ENCODE peak calls at places on chromosomes 11 and 22, in eight cellular contexts. S, Y, H, O, F, Q, R and A are unnamed samples.

GRCh38 chr11:11577246-11577855 is 44.5 kb downstream of the GALNT18 start:
- DNase-seq in Y (no peak), F (no peak), R (no peak), O (no peak), S (no peak), H (no peak), Q (peak; percentile 4), A (peak; percentile 15)

GRCh38 chr11:12958984-12959383 is 50.1 kb upstream of the RASSF10 start:
- DNase-seq in O (no peak), R (no peak), H (no peak), Y (no peak), F (no peak), Q (no peak), S (no peak), A (no peak)

GRCh38 chr11:72751293-72752087 is 718 bp downstream of the ARAP1 start:
- DNase-seq in R (no peak), H (no peak), Q (no peak), O (peak; percentile 24), Y (no peak), S (no peak), F (no peak), A (no peak)

GRCh38 chr11:2990617-2991476 is 1.3 kb downstream of the NAP1L4 start:
- DNase-seq in Q (no peak), F (no peak), Y (no peak), S (no peak), O (no peak), R (no peak), H (no peak), A (no peak)

GRCh38 chr11:73152086-73152853 is 10.2 kb upstream of the FCHSD2 start:
- DNase-seq in H (no peak), Y (no peak), O (no peak), F (no peak), Q (no peak), S (no peak), R (no peak), A (no peak)

GRCh38 chr22:24503137-24503850 is 8.2 kb downstream of the UPB1 start:
- DNase-seq in O (peak; percentile 53), F (no peak), H (no peak), Y (peak; percentile 33), S (peak; percentile 64), Q (peak; percentile 80), R (no peak), A (peak; percentile 65)

GRCh38 chr11:83702795-83703194 is 416.6 kb upstream of the CCDC90B start:
- DNase-seq in S (no peak), F (no peak), Y (no peak), R (no peak), H (no peak), Q (no peak), O (no peak), A (no peak)

GRCh38 chr11:68813778-68814177 is 27.9 kb downstream of the CPT1A start:
- DNase-seq in O (no peak), H (no peak), Y (no peak), S (no peak), R (no peak), Q (no peak), F (no peak), A (no peak)

GRCh38 chr11:57458410-57459111 is 1.8 kb upstream of the RTN4RL2 start:
- DNase-seq in H (no peak), Y (no peak), Q (no peak), R (no peak), S (peak; percentile 61), F (no peak), O (peak; percentile 59), A (peak; percentile 31)

GRCh38 chr11:57458060-57458409 is 2.3 kb upstream of the RTN4RL2 start:
- DNase-seq in F (no peak), Q (no peak), S (no peak), Y (no peak), H (no peak), R (no peak), O (peak; percentile 37), A (no peak)

GRCh38 chr11:57459112-57460016 is 964 bp upstream of the RTN4RL2 start:
- DNase-seq in Q (no peak), F (no peak), R (no peak), H (no peak), O (peak; percentile 12), S (no peak), Y (no peak), A (no peak)

GRCh38 chr11:57456960-57457642 is 3.2 kb upstream of the RTN4RL2 start:
- DNase-seq in Y (peak; percentile 65), F (no peak), H (peak; percentile 84), O (peak; percentile 90), R (no peak), S (peak; percentile 92), Q (peak; percentile 88), A (peak; percentile 89)

GRCh38 chr11:57457643-57458023 is 2.7 kb upstream of the RTN4RL2 start:
- DNase-seq in Q (no peak), O (no peak), R (no peak), S (no peak), H (no peak), Y (no peak), F (no peak), A (no peak)
- TF ChIP-seq CTCF in Q (no peak), O (peak; percentile 28), R (no peak), S (peak; percentile 3), H (no peak), Y (no peak), F (no peak), A (no peak)

GRCh38 chr11:1761857-1762536 is 1.7 kb downstream of the CTSD start:
- DNase-seq in S (peak; percentile 48), R (no peak), F (no peak), Q (no peak), Y (no peak), O (no peak), H (peak; percentile 42), A (no peak)

GRCh38 chr11:1760351-1761109 is 3.2 kb downstream of the CTSD start:
- DNase-seq in H (peak; percentile 95), F (no peak), R (no peak), Y (no peak), S (peak; percentile 92), O (peak; percentile 87), Q (peak; percentile 72), A (no peak)

GRCh38 chr11:1759851-1760220 is 3.9 kb downstream of the CTSD start:
- DNase-seq in Y (no peak), O (no peak), Q (no peak), F (no peak), S (peak; percentile 54), H (no peak), R (no peak), A (no peak)

GRCh38 chr11:1762537-1763302 is 1.0 kb downstream of the CTSD start:
- DNase-seq in R (no peak), Y (no peak), S (peak; percentile 73), O (peak; percentile 80), H (peak; percentile 94), Q (peak; percentile 39), F (no peak), A (peak; percentile 56)

DNA sequence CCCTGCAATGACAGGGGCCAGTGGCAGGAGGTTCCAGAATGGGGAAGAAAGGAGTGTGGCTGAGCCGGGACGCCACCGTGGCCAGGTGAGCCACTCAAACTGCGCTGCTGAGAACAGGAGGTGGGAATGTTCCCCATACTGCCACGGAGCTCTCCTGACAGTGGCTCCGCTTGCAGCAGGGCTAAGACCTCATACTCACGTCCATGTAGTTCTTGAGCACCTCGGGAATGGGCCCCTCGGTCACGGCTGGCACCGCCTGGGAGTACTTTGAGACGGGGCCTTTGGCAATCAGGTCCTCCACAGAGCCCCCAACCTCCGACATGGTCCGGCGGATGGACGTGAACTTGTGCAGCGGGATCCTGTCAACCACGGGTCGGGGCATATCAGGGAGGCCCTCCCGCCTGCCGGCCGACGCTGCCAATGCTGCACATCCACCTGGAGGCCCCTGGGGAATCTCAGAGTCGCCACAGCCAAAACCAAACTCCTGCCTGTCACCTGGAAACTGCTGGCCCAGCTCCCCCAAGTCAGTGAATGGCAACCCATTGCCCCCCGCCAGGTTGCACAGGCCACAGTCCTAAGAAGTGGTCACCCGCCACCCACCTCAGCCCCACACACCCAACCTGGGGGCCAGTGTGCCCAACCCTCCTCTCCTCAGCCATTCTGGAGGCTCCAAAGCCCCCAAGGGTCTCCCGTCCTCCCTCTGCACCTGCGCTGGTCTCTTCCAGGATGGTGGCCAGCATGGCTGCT is 2.4 kb downstream of the CTSD start:
- DNase-seq in Q (no peak), H (peak; percentile 33), S (peak; percentile 52), F (no peak), Y (no peak), R (no peak), O (no peak), A (no peak)
- H3K4me3 ChIP-seq in Q (no peak overlapping the region), H (peak overlapping the region; percentile 93), S (peak overlapping the region; percentile 100), F (no peak overlapping the region), Y (peak overlapping the region; percentile 86), R (no peak overlapping the region), O (peak overlapping the region; percentile 66), A (no peak overlapping the region)

GRCh38 chr11:95853862-95854261 is 63.6 kb downstream of the CEP57 start:
- DNase-seq in S (no peak), Y (no peak), F (no peak), H (no peak), Q (no peak), R (no peak), O (no peak), A (no peak)

GRCh38 chr11:95850137-95850536 is 59.8 kb downstream of the CEP57 start:
- DNase-seq in Y (no peak), F (no peak), O (no peak), S (no peak), H (no peak), Q (no peak), R (no peak), A (peak; percentile 33)

GRCh38 chr11:95853138-95853537 is 62.8 kb downstream of the CEP57 start:
- DNase-seq in R (no peak), F (no peak), O (no peak), S (no peak), Y (no peak), H (no peak), Q (no peak), A (no peak)

GRCh38 chr11:95845168-95845567 is 54.9 kb downstream of the CEP57 start:
- DNase-seq in Y (no peak), F (no peak), Q (no peak), O (no peak), H (no peak), S (no peak), R (no peak), A (no peak)

DNA sequence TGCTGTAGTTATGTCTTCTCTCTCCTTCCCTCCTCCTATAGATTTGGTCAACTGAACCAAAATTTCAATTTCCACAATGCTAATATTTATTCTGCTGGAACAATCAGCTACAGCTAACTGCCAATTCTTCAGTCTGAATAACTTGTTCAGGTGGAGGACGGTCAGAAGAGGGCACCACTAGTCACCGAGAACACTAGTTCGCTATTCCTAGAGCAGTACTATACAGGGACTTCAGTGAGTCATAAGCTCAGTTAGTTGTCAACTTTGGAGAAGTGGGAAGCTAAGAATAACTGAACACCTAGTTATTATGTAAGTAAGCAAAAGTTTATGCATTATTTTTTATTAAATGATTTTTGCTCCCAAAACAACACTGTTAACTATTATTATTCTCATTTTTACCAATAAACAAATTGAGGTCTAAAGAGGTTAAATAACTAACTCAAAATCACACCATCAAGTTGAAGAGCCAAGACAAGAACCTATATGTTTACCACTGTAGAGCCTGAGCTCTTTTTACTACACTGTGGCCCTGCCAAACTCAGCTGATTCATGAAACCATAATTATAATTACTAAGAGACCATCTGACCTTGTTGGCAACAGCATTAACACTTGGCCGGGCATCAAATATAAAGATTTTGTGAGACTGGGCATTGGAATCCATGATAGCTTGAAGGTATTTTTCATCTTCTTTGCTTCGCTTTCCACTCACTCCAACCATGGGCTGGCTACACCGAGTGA is 59.0 kb downstream of the CEP57 start:
- DNase-seq in Q (peak; percentile 92), R (peak; percentile 52), F (no peak), S (peak; percentile 29), Y (peak; percentile 83), O (peak; percentile 43), H (peak; percentile 31), A (peak; percentile 84)
- TF ChIP-seq CTCF in Q (peak; percentile 77), R (peak; percentile 48), F (peak; percentile 73), S (peak; percentile 53), Y (peak; percentile 60), O (peak; percentile 64), H (peak; percentile 49), A (peak; percentile 60)

GRCh38 chr22:19786959-19787848 is 26.6 kb downstream of the TBX1 start:
- DNase-seq in S (peak; percentile 41), O (no peak), H (no peak), F (no peak), R (no peak), Y (no peak), Q (no peak), A (no peak)
- H3K4me3 ChIP-seq in S (no peak overlapping the region), O (no peak overlapping the region), H (no peak overlapping the region), F (no peak overlapping the region), R (no peak overlapping the region), Y (no peak overlapping the region), Q (no peak overlapping the region), A (no peak overlapping the region)